ENCODE peak calls at places on chromosomes 4 and X, in nine cellular contexts. One of them, this sample, is unnamed.

GRCh38 chr4:118774989-118775388 is 60.9 kb downstream of the SEC24D start:
- DNase-seq in esophagus squamous epithelium: no peak
- DNase-seq in body of pancreas: no peak
- DNase-seq in upper lobe of right lung: no peak
- DNase-seq in fibroblast of lung: peak; percentile 65
- DNase-seq in K562: no peak
- DNase-seq in astrocyte: peak; percentile 48
- DNase-seq in Panc1: no peak
- DNase-seq in adrenal gland: no peak
- DNase-seq in this sample: no peak

GRCh38 chrX:65690057-65690855 is 22.8 kb downstream of the MSN start:
- DNase-seq in esophagus squamous epithelium: no peak
- DNase-seq in body of pancreas: no peak
- DNase-seq in upper lobe of right lung: no peak
- DNase-seq in fibroblast of lung: peak; percentile 86
- DNase-seq in K562: no peak
- DNase-seq in astrocyte: peak; percentile 79
- DNase-seq in Panc1: no peak
- DNase-seq in adrenal gland: no peak
- DNase-seq in this sample: no peak

GRCh38 chr4:163157157-163157556 is 9.5 kb downstream of the NAF1 start:
- DNase-seq in esophagus squamous epithelium: no peak
- DNase-seq in body of pancreas: no peak
- DNase-seq in upper lobe of right lung: no peak
- DNase-seq in fibroblast of lung: peak; percentile 89
- DNase-seq in K562: no peak
- DNase-seq in astrocyte: peak; percentile 87
- DNase-seq in Panc1: no peak
- DNase-seq in adrenal gland: no peak
- DNase-seq in this sample: no peak

GRCh38 chr4:17336524-17336941 is 175.4 kb downstream of the QDPR start:
- DNase-seq in esophagus squamous epithelium: no peak
- DNase-seq in body of pancreas: no peak
- DNase-seq in upper lobe of right lung: no peak
- DNase-seq in fibroblast of lung: peak; percentile 68
- DNase-seq in K562: no peak
- DNase-seq in astrocyte: peak; percentile 68
- DNase-seq in Panc1: no peak
- DNase-seq in adrenal gland: peak; percentile 17
- DNase-seq in this sample: no peak

GRCh38 chr4:22522706-22523501 is 7.0 kb upstream of the ADGRA3 start:
- DNase-seq in esophagus squamous epithelium: no peak
- DNase-seq in body of pancreas: no peak
- DNase-seq in upper lobe of right lung: no peak
- DNase-seq in fibroblast of lung: no peak
- DNase-seq in K562: no peak
- DNase-seq in astrocyte: no peak
- DNase-seq in Panc1: no peak
- DNase-seq in adrenal gland: no peak
- DNase-seq in this sample: no peak

GRCh38 chr4:185742766-185743165 is 69.2 kb downstream of the SORBS2 start:
- DNase-seq in esophagus squamous epithelium: no peak
- DNase-seq in body of pancreas: peak; percentile 75
- DNase-seq in upper lobe of right lung: no peak
- DNase-seq in fibroblast of lung: peak; percentile 64
- DNase-seq in K562: no peak
- DNase-seq in astrocyte: peak; percentile 51
- DNase-seq in Panc1: no peak
- DNase-seq in adrenal gland: peak; percentile 67
- DNase-seq in this sample: no peak

GRCh38 chrX:72276478-72276953 is 532 bp downstream of the RPS4X start:
- DNase-seq in esophagus squamous epithelium: no peak
- DNase-seq in body of pancreas: no peak
- DNase-seq in upper lobe of right lung: no peak
- DNase-seq in fibroblast of lung: no peak
- DNase-seq in K562: no peak
- DNase-seq in astrocyte: no peak
- DNase-seq in Panc1: no peak
- DNase-seq in adrenal gland: no peak
- DNase-seq in this sample: no peak

GRCh38 chr4:4501678-4502077 is 40.2 kb downstream of the STX18 start:
- DNase-seq in esophagus squamous epithelium: no peak
- DNase-seq in body of pancreas: no peak
- DNase-seq in upper lobe of right lung: no peak
- DNase-seq in fibroblast of lung: no peak
- DNase-seq in K562: no peak
- DNase-seq in astrocyte: no peak
- DNase-seq in Panc1: no peak
- DNase-seq in adrenal gland: no peak
- DNase-seq in this sample: no peak

GRCh38 chrX:47645530-47645929 is 4.8 kb downstream of the ELK1 start:
- DNase-seq in esophagus squamous epithelium: no peak
- DNase-seq in body of pancreas: no peak
- DNase-seq in upper lobe of right lung: no peak
- DNase-seq in fibroblast of lung: no peak
- DNase-seq in K562: no peak
- DNase-seq in astrocyte: no peak
- DNase-seq in Panc1: no peak
- DNase-seq in adrenal gland: no peak
- DNase-seq in this sample: no peak

GRCh38 chr4:81166431-81166830 is 48.6 kb downstream of the PRKG2 start:
- DNase-seq in esophagus squamous epithelium: no peak
- DNase-seq in body of pancreas: no peak
- DNase-seq in upper lobe of right lung: no peak
- DNase-seq in fibroblast of lung: peak; percentile 58
- DNase-seq in K562: no peak
- DNase-seq in astrocyte: peak; percentile 45
- DNase-seq in Panc1: no peak
- DNase-seq in adrenal gland: no peak
- DNase-seq in this sample: no peak

GRCh38 chrX:109914114-109914849 is 88.6 kb upstream of the TMEM164 start:
- DNase-seq in esophagus squamous epithelium: no peak
- DNase-seq in body of pancreas: no peak
- DNase-seq in upper lobe of right lung: no peak
- DNase-seq in fibroblast of lung: no peak
- DNase-seq in K562: no peak
- DNase-seq in astrocyte: no peak
- DNase-seq in Panc1: no peak
- DNase-seq in adrenal gland: no peak
- DNase-seq in this sample: no peak

GRCh38 chr4:142875117-142875516 is 29.0 kb upstream of the INPP4B start:
- DNase-seq in esophagus squamous epithelium: no peak
- DNase-seq in body of pancreas: no peak
- DNase-seq in upper lobe of right lung: no peak
- DNase-seq in fibroblast of lung: no peak
- DNase-seq in K562: no peak
- DNase-seq in astrocyte: no peak
- DNase-seq in Panc1: no peak
- DNase-seq in adrenal gland: no peak
- DNase-seq in this sample: no peak

GRCh38 chr4:87916636-87917035 is 58.9 kb upstream of the SPP1 start:
- DNase-seq in esophagus squamous epithelium: no peak
- DNase-seq in body of pancreas: no peak
- DNase-seq in upper lobe of right lung: no peak
- DNase-seq in fibroblast of lung: peak; percentile 66
- DNase-seq in K562: peak; percentile 7
- DNase-seq in astrocyte: peak; percentile 51
- DNase-seq in Panc1: no peak
- DNase-seq in adrenal gland: no peak
- DNase-seq in this sample: no peak

GRCh38 chr4:72909461-72909860 is 160.1 kb downstream of the COX18 start:
- DNase-seq in esophagus squamous epithelium: no peak
- DNase-seq in body of pancreas: peak; percentile 60
- DNase-seq in upper lobe of right lung: no peak
- DNase-seq in fibroblast of lung: no peak
- DNase-seq in K562: peak; percentile 21
- DNase-seq in astrocyte: no peak
- DNase-seq in Panc1: no peak
- DNase-seq in adrenal gland: no peak
- DNase-seq in this sample: no peak

GRCh38 chr4:15149842-15150592 is 147.7 kb downstream of the CPEB2 start:
- DNase-seq in esophagus squamous epithelium: no peak
- DNase-seq in body of pancreas: peak; percentile 62
- DNase-seq in upper lobe of right lung: peak; percentile 82
- DNase-seq in fibroblast of lung: peak; percentile 81
- DNase-seq in K562: peak; percentile 92
- DNase-seq in astrocyte: peak; percentile 64
- DNase-seq in Panc1: no peak
- DNase-seq in adrenal gland: peak; percentile 80
- DNase-seq in this sample: no peak

GRCh38 chr4:188691811-188692210 is 552.6 kb downstream of the TRIML1 start:
- DNase-seq in esophagus squamous epithelium: no peak
- DNase-seq in body of pancreas: no peak
- DNase-seq in upper lobe of right lung: no peak
- DNase-seq in fibroblast of lung: no peak
- DNase-seq in K562: no peak
- DNase-seq in astrocyte: no peak
- DNase-seq in Panc1: peak; percentile 5
- DNase-seq in adrenal gland: no peak
- DNase-seq in this sample: no peak

GRCh38 chrX:45850775-45851433 is 650.2 kb upstream of the DIPK2B start:
- DNase-seq in esophagus squamous epithelium: no peak
- DNase-seq in body of pancreas: peak; percentile 8
- DNase-seq in upper lobe of right lung: peak; percentile 66
- DNase-seq in fibroblast of lung: peak; percentile 54
- DNase-seq in K562: no peak
- DNase-seq in astrocyte: peak; percentile 25
- DNase-seq in Panc1: no peak
- DNase-seq in adrenal gland: no peak
- DNase-seq in this sample: no peak

GRCh38 chr4:74874785-74875367 is 58.0 kb upstream of the PARM1 start:
- DNase-seq in esophagus squamous epithelium: no peak
- DNase-seq in body of pancreas: peak; percentile 29
- DNase-seq in upper lobe of right lung: no peak
- DNase-seq in fibroblast of lung: peak; percentile 70
- DNase-seq in K562: peak; percentile 58
- DNase-seq in astrocyte: peak; percentile 64
- DNase-seq in Panc1: peak; percentile 45
- DNase-seq in adrenal gland: peak; percentile 38
- DNase-seq in this sample: peak; percentile 54

GRCh38 chr4:31557444-31557843 is 837.3 kb downstream of the PCDH7 start:
- DNase-seq in esophagus squamous epithelium: no peak
- DNase-seq in body of pancreas: no peak
- DNase-seq in upper lobe of right lung: no peak
- DNase-seq in fibroblast of lung: no peak
- DNase-seq in K562: no peak
- DNase-seq in astrocyte: no peak
- DNase-seq in Panc1: no peak
- DNase-seq in adrenal gland: no peak
- DNase-seq in this sample: no peak

DNA sequence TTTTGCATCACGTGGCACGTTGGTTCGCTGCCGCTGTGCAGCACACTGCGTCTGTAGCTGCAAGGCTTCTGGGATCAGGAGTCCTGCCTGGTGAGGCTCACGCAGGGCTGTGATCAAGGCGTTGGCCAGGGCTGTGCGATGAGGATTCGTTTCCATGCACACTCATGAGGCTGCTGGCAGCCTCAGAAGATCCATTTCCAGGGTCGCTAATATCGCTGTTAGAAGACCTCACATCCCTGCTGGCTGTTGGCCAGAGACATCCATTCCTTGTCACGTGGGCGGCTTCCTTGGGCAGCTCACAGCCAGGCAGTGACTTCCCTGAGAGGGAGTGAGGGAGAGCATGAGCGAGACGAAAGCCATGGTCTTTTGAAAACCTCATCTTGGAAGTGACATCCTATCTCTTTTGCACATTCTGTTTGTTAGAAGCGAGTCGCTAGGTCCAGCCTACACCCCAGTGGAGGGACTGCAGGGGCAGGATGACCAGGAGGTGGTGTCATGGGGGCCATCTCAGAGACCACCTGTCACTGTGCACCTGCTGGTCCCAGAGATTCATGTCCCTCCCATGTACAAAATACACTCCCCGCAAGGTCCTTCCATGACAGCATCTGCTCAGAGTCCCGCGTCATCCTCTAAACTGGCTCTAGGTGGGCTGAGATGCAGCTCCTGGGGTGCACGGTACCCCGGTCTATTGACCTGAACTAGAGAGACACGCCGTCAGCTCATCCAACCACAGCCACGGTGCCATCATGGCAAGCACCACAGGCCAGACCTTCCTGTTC is 12.2 kb downstream of the RGS12 start:
- DNase-seq in esophagus squamous epithelium: no peak
- DNase-seq in body of pancreas: no peak
- DNase-seq in upper lobe of right lung: peak; percentile 56
- DNase-seq in fibroblast of lung: peak; percentile 57
- DNase-seq in K562: no peak
- DNase-seq in astrocyte: peak; percentile 49
- DNase-seq in Panc1: no peak
- DNase-seq in adrenal gland: peak; percentile 58
- DNase-seq in this sample: no peak
- H3K4me3 ChIP-seq in esophagus squamous epithelium: no peak overlapping the region
- H3K4me3 ChIP-seq in body of pancreas: no peak overlapping the region
- H3K4me3 ChIP-seq in upper lobe of right lung: no peak overlapping the region
- H3K4me3 ChIP-seq in fibroblast of lung: no peak overlapping the region
- H3K4me3 ChIP-seq in K562: no peak overlapping the region
- H3K4me3 ChIP-seq in astrocyte: no peak overlapping the region
- H3K4me3 ChIP-seq in Panc1: no peak overlapping the region
- H3K4me3 ChIP-seq in adrenal gland: no peak overlapping the region
- H3K4me3 ChIP-seq in this sample: no peak overlapping the region

GRCh38 chr4:145453163-145453520 is 28.5 kb upstream of the SMAD1 start:
- DNase-seq in esophagus squamous epithelium: no peak
- DNase-seq in body of pancreas: no peak
- DNase-seq in upper lobe of right lung: no peak
- DNase-seq in fibroblast of lung: no peak
- DNase-seq in K562: no peak
- DNase-seq in astrocyte: no peak
- DNase-seq in Panc1: no peak
- DNase-seq in adrenal gland: no peak
- DNase-seq in this sample: no peak
- H3K27ac ChIP-seq in esophagus squamous epithelium: no peak overlapping the region
- H3K27ac ChIP-seq in body of pancreas: no peak overlapping the region
- H3K27ac ChIP-seq in upper lobe of right lung: no peak overlapping the region
- H3K27ac ChIP-seq in fibroblast of lung: no peak overlapping the region
- H3K27ac ChIP-seq in K562: no peak overlapping the region
- H3K27ac ChIP-seq in astrocyte: no peak overlapping the region
- H3K27ac ChIP-seq in Panc1: no peak overlapping the region
- H3K27ac ChIP-seq in adrenal gland: no peak overlapping the region
- H3K27ac ChIP-seq in this sample: no peak overlapping the region

DNA sequence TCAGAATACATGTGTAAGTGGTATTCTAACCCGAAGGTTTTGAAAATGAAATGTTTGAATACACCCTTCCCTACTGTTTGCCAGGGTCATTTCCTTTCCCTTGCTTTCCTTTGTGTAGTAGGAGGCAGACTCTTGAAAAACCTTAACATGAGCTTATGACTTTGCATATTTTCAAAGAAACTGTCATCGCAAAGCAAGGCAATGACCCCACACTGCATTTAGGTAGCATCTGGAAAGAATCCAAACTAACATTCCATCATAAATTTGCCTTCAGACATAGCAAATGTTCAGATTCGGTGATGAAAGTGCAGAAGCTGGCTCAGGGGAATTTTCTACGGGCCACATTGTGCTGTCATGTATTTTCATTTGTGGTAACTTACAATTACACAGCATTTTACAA is 32.3 kb downstream of the SH2D1A start:
- DNase-seq in esophagus squamous epithelium: no peak
- DNase-seq in body of pancreas: no peak
- DNase-seq in upper lobe of right lung: no peak
- DNase-seq in fibroblast of lung: no peak
- DNase-seq in K562: no peak
- DNase-seq in astrocyte: no peak
- DNase-seq in Panc1: no peak
- DNase-seq in adrenal gland: no peak
- DNase-seq in this sample: no peak
- H3K4me1 ChIP-seq in esophagus squamous epithelium: no peaks in the 10 kb centered on the region
- H3K4me1 ChIP-seq in body of pancreas: no peaks in the 10 kb centered on the region
- H3K4me1 ChIP-seq in upper lobe of right lung: no peaks in the 10 kb centered on the region
- H3K4me1 ChIP-seq in fibroblast of lung: no peaks in the 10 kb centered on the region
- H3K4me1 ChIP-seq in K562: peaks cover 6% of the 10 kb centered on the region
- H3K4me1 ChIP-seq in astrocyte: no peaks in the 10 kb centered on the region
- H3K4me1 ChIP-seq in Panc1: no peaks in the 10 kb centered on the region
- H3K4me1 ChIP-seq in adrenal gland: no peaks in the 10 kb centered on the region
- H3K4me1 ChIP-seq in this sample: no peaks in the 10 kb centered on the region

GRCh38 chr4:20735931-20736330 is 35.7 kb downstream of the PACRGL start:
- DNase-seq in esophagus squamous epithelium: no peak
- DNase-seq in body of pancreas: no peak
- DNase-seq in upper lobe of right lung: no peak
- DNase-seq in fibroblast of lung: no peak
- DNase-seq in K562: no peak
- DNase-seq in astrocyte: no peak
- DNase-seq in Panc1: no peak
- DNase-seq in adrenal gland: no peak
- DNase-seq in this sample: no peak
- H3K4me3 ChIP-seq in esophagus squamous epithelium: no peak overlapping the region
- H3K4me3 ChIP-seq in body of pancreas: no peak overlapping the region
- H3K4me3 ChIP-seq in upper lobe of right lung: no peak overlapping the region
- H3K4me3 ChIP-seq in fibroblast of lung: no peak overlapping the region
- H3K4me3 ChIP-seq in K562: no peak overlapping the region
- H3K4me3 ChIP-seq in astrocyte: no peak overlapping the region
- H3K4me3 ChIP-seq in Panc1: no peak overlapping the region
- H3K4me3 ChIP-seq in adrenal gland: no peak overlapping the region
- H3K4me3 ChIP-seq in this sample: no peak overlapping the region

This sample was measured in iPS DF 6.9.